ENCODE peak calls at places on chromosomes 16 and 17, in ten cellular contexts. M is AG10803, D is cardiac muscle cell, W is endothelial cell, A is left lung, J is neural crest cell, R is psoas muscle, B is prostate gland, S is mucosa of descending colon, G is MM.1S. Z is an unnamed sample.

GRCh38 chr17:3792481-3792880 is 8.5 kb downstream of the ITGAE start:
- DNase-seq in A (no peak), W (no peak), R (no peak), M (no peak), G (no peak), S (no peak), B (peak), D (no peak), J (no peak), Z (no peak)

GRCh38 chr16:50821586-50821985 is 79.7 kb downstream of the CYLD start:
- DNase-seq in J (no peak), M (no peak), W (no peak), S (no peak), G (no peak), D (no peak), R (no peak), B (no peak), A (no peak), Z (no peak)

GRCh38 chr16:1430759-1431496 is at the start of gene PERCC1:
- DNase-seq in B (peak), A (no peak), M (no peak), D (no peak), S (no peak), W (no peak), G (no peak), R (no peak), J (no peak), Z (peak)

GRCh38 chr17:73742915-73743314 is 98.7 kb upstream of the SDK2 start:
- DNase-seq in A (no peak), D (no peak), J (no peak), S (no peak), R (no peak), G (no peak), B (no peak), M (no peak), W (no peak), Z (no peak)

GRCh38 chr16:47990676-47991075 is 165.1 kb downstream of the ABCC12 start:
- DNase-seq in D (no peak), R (no peak), B (no peak), W (no peak), A (no peak), G (no peak), J (no peak), S (no peak), M (no peak), Z (no peak)

GRCh38 chr16:55569025-55569424 is 2.5 kb downstream of the CAPNS2 start:
- DNase-seq in D (peak), S (no peak), J (no peak), R (no peak), B (no peak), A (no peak), W (no peak), M (peak), G (no peak), Z (no peak)

GRCh38 chr17:45020354-45021138 is 30.9 kb downstream of the DCAKD start:
- DNase-seq in J (no peak), R (peak), M (peak), B (peak), W (peak), A (no peak), D (peak), S (peak), G (no peak), Z (no peak)

GRCh38 chr17:14282700-14283099 is 18.2 kb upstream of the HS3ST3B1 start:
- DNase-seq in B (no peak), A (no peak), W (no peak), M (no peak), R (no peak), J (no peak), G (no peak), S (no peak), D (no peak), Z (no peak)

GRCh38 chr17:42097691-42098661 is at the start of gene ZNF385C:
- DNase-seq in M (no peak), A (no peak), R (no peak), G (no peak), D (no peak), S (no peak), B (no peak), W (peak), J (no peak), Z (no peak)

DNA sequence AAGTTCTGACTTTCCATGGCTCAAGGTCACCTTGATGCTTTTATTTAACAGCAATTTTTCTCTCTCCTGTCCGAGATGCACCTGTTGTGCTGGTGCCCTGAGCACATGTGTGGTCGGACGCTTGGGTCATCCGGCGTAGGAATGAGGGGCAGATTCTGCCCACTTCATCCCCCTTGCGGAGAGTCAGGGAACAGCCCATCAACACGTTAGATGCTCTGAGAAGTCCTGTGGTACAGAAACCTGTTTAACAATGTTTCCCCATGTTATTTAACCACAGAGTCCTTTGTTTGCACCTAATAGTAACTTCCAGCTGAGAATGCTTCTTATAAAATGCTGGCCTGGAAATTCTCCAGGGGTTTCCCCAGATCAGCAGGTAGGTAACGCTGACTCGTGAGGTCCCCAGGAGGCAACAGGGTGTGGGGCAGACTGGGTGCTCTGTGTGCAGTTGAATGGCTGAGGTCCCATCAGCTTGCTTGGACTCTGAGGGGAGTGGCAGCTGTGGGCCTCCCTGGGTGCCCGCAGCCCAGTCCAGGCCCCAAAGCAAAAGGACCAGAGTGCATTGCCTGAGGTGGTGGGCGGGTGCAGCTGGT is 17.8 kb downstream of the DOC2B start:
- DNase-seq in W (no peak), S (no peak), A (no peak), G (peak), M (no peak), B (no peak), D (no peak), R (no peak), J (no peak), Z (no peak)
- TF ChIP-seq CTCF in W (peak), S (no peak), A (no peak), G (peak), M (peak), B (no peak), D (peak), R (no peak), J (peak), Z (peak)

GRCh38 chr16:49094471-49094870 is 187.2 kb downstream of the CBLN1 start:
- DNase-seq in W (no peak), R (no peak), B (no peak), D (no peak), J (no peak), G (no peak), M (no peak), A (no peak), S (no peak), Z (no peak)
- TF ChIP-seq CTCF in W (no peak), R (no peak), B (no peak), D (no peak), J (no peak), G (no peak), M (no peak), A (no peak), S (no peak), Z (no peak)

DNA sequence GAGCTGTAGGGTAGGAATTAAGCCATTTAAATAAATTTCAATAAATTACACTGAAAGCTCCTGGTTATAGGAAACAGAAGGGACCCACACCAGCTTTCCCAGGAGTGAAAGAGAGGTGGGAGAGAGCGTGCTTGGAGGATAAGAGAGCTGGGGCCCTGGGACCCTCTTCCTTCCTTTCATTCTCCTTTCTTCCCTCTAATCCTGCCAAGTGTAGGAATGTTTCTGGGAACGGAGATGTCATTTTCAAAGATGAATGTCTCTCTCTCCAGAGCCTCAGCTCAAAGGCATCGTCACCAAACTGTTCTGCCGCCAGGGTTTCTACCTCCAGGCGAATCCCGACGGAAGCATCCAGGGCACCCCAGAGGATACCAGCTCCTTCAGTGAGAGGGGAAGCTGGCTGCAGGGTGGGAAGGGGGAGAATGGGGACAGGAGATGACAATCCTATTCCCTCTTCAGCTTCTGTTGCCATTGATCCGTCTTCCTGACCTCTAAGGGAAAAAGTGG is 1.9 kb downstream of the FGF11 start:
- DNase-seq in R (no peak), M (no peak), W (no peak), D (no peak), S (no peak), J (no peak), A (no peak), B (no peak), G (no peak), Z (no peak)
- TF ChIP-seq CTCF in R (no peak), M (no peak), W (no peak), D (no peak), S (no peak), J (no peak), A (no peak), B (no peak), G (no peak), Z (no peak)

DNA sequence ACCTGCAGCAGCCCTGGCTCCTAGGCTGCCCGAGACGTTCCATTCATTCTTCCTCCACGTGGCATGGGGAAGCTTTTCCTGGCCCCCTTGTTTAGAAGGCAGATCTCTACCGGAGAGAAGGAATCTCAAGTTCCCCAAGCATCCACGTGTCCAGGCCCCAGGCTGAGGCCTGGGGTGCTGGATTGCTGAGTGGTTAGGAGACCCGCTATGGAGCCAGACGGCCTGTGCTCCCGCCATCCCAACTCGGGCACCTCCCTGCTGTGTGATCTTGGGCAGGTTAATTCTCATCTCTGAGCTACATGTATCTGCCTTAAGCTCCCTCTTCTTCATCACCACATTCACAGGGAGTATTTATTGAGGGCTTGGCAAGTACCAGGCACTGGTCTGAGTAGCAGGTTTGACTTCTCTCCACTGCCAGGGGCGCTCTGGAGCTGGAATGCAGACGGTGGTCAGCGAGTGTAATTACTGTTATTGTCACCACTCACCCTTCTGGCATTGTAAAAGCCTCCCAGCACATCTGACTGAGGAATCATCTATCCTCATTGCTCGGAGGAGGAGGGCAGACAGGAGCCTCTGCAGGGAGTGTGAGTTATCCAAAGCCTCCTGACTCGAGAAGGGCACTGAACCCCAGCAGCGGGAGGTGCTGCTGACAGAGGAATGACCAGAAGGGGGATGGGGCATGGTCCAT is 1.1 kb upstream of the ADGRG1 start:
- DNase-seq in S (peak), W (peak), A (no peak), G (no peak), D (peak), R (no peak), J (no peak), M (peak), B (no peak), Z (no peak)
- TF ChIP-seq CTCF in S (no peak), W (no peak), A (no peak), G (no peak), D (peak), R (no peak), J (peak), M (peak), B (no peak), Z (peak)

GRCh38 chr17:62135742-62136141 is 70.7 kb upstream of the MED13 start:
- DNase-seq in W (no peak), S (no peak), M (no peak), A (no peak), R (no peak), J (no peak), G (no peak), B (no peak), D (no peak), Z (no peak)

GRCh38 chr17:62139141-62139540 is 74.1 kb upstream of the MED13 start:
- DNase-seq in M (no peak), S (no peak), B (no peak), G (no peak), D (no peak), A (no peak), W (no peak), R (no peak), J (no peak), Z (no peak)

GRCh38 chr17:62140376-62140775 is 75.3 kb upstream of the MED13 start:
- DNase-seq in W (no peak), B (no peak), A (no peak), G (no peak), S (no peak), J (no peak), M (no peak), R (no peak), D (no peak), Z (no peak)

DNA sequence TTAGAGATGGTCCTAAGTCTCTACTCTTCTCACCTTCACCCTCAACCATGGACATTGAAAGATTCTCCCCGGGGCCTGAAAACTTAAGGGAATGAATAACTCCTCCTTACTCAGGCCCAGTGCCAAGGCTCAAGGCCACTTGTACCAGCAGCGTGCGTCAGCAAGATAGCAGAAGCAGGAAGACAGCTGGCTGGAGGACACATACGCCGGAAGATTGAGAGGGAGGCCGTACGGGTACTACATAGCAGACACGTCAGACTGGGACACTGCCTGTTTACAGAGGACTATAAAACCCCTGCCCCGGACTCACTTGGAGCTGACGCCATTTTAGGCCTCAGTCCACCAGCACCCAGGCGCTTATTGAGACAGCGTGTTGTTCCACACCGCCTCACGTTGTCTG is 75.8 kb upstream of the MED13 start:
- DNase-seq in A (peak), W (no peak), J (no peak), B (no peak), M (no peak), D (peak), R (no peak), S (peak), G (no peak), Z (no peak)
- TF ChIP-seq CTCF in A (no peak), W (no peak), J (no peak), B (no peak), M (no peak), D (no peak), R (no peak), S (no peak), G (no peak), Z (no peak)

Z was measured in progenitor cell of endocrine pancreas.